ENCODE peak calls at places on chromosomes 16 and 17, in eight cellular contexts. E is heart right ventricle; L is H9; B is HT1080; M is DMS153; P is stimulated activated CD4-positive, alpha-beta T cell treated with anti-CD3 and anti-CD28 coated beads, TNF-alpha, amount 100 ng/mL, for 1 hour; K is SHP77; G is Kasumi-1. S is an unnamed sample.

GRCh38 chr16:85328665-85329058 is 216.4 kb upstream of the CIBAR2 start:
- DNase-seq in E (no peak), L (peak), B (no peak), M (peak), P (no peak), K (peak), G (no peak), S (no peak)

GRCh38 chr16:10992797-10993196 is 48.4 kb downstream of the CLEC16A start:
- DNase-seq in E (no peak), L (peak), B (peak), M (no peak), P (no peak), K (no peak), G (no peak), S (no peak)

GRCh38 chr16:4392382-4393242 is 21.0 kb downstream of the VASN start:
- DNase-seq in E (no peak), L (peak), B (no peak), M (no peak), P (no peak), K (peak), G (no peak), S (no peak)

GRCh38 chr17:66290097-66290722 is 12.2 kb upstream of the PRKCA start:
- DNase-seq in E (no peak), L (no peak), B (no peak), M (no peak), P (no peak), K (no peak), G (peak), S (no peak)

GRCh38 chr17:10118788-10119130 is 79.6 kb downstream of the GAS7 start:
- DNase-seq in E (no peak), L (no peak), B (no peak), M (no peak), P (no peak), K (no peak), G (no peak), S (no peak)

GRCh38 chr17:19386276-19386863 is 620 bp downstream of the MFAP4 start:
- DNase-seq in E (peak), L (no peak), B (peak), M (no peak), P (no peak), K (no peak), G (peak), S (no peak)

GRCh38 chr16:4290236-4290830 is 17.5 kb upstream of the TFAP4 start:
- DNase-seq in E (no peak), L (no peak), B (peak), M (no peak), P (no peak), K (no peak), G (no peak), S (peak)

GRCh38 chr17:74059471-74059870 is 144.0 kb upstream of the RPL38 start:
- DNase-seq in E (no peak), L (no peak), B (no peak), M (peak), P (no peak), K (peak), G (no peak), S (peak)

GRCh38 chr17:82022310-82022980 is at the start of gene CENPX:
- DNase-seq in E (no peak), L (no peak), B (no peak), M (no peak), P (no peak), K (peak), G (no peak), S (no peak)

GRCh38 chr16:80670170-80670865 is 129.5 kb downstream of the DYNLRB2 start:
- DNase-seq in E (no peak), L (no peak), B (no peak), M (no peak), P (no peak), K (no peak), G (no peak), S (no peak)

GRCh38 chr17:64426584-64426983 is 22.3 kb upstream of the MILR1 start:
- DNase-seq in E (no peak), L (no peak), B (no peak), M (peak), P (no peak), K (no peak), G (no peak), S (no peak)

GRCh38 chr16:70418274-70418992 is 20.5 kb downstream of the ST3GAL2 start:
- DNase-seq in E (no peak), L (peak), B (no peak), M (no peak), P (no peak), K (peak), G (no peak), S (no peak)

GRCh38 chr16:86134802-86135461 is 236.0 kb downstream of the IRF8 start:
- DNase-seq in E (no peak), L (no peak), B (no peak), M (no peak), P (no peak), K (no peak), G (no peak), S (no peak)

GRCh38 chr16:11163761-11164261 is 92.2 kb downstream of the SOCS1 start:
- DNase-seq in E (no peak), L (no peak), B (no peak), M (peak), P (no peak), K (no peak), G (no peak), S (no peak)

S was measured in NCI-H2107.